ENCODE peak calls at places on chromosomes 13 and 19, in ten cellular contexts. C is foreskin fibroblast; X is B cell; Y is kidney glomerular epithelial cell; G is endothelial cell; B is caudate nucleus; U is NCI-H446; H is CD8-positive, alpha-beta T cell; N is hypothalamus; I is cardiac fibroblast. F is an unnamed sample.

GRCh38 chr13:112441226-112441625 is 65.1 kb downstream of the SPACA7 start:
- DNase-seq in H (peak; percentile 42), G (no peak), Y (no peak), I (no peak), B (no peak), X (no peak), N (no peak), C (no peak), U (no peak), F (no peak)

GRCh38 chr19:862529-863304 is 3.3 kb downstream of the CFD start:
- DNase-seq in Y (no peak), B (no peak), G (peak; percentile 56), X (peak; percentile 82), U (no peak), I (peak; percentile 39), H (peak; percentile 86), C (peak; percentile 72), N (no peak), F (no peak)

GRCh38 chr13:87981416-87981815 is 310.2 kb downstream of the SLITRK5 start:
- DNase-seq in I (no peak), G (no peak), B (no peak), H (no peak), U (no peak), C (no peak), N (no peak), X (no peak), Y (no peak), F (no peak)

GRCh38 chr13:51793570-51794273 is 10.2 kb downstream of the DHRS12 start:
- DNase-seq in G (no peak), Y (peak; percentile 61), B (no peak), I (peak; percentile 85), H (no peak), C (peak; percentile 88), N (peak; percentile 59), X (peak; percentile 76), U (no peak), F (peak; percentile 68)

GRCh38 chr13:106105153-106105552 is 430.3 kb downstream of the EFNB2 start:
- DNase-seq in I (peak; percentile 42), B (no peak), H (no peak), G (no peak), C (peak; percentile 56), N (no peak), U (no peak), Y (no peak), X (no peak), F (no peak)

GRCh38 chr19:49335071-49335783 is at the start of gene CD37:
- DNase-seq in B (no peak), H (peak; percentile 80), U (no peak), X (peak; percentile 79), C (no peak), Y (no peak), G (no peak), I (no peak), N (no peak), F (no peak)

GRCh38 chr19:53865918-53866696 is 1.6 kb upstream of the MYADM start:
- DNase-seq in Y (peak; percentile 26), I (peak; percentile 66), G (peak; percentile 73), H (peak; percentile 74), U (peak; percentile 23), X (peak; percentile 84), B (peak; percentile 63), N (peak; percentile 77), C (peak; percentile 89), F (no peak)

GRCh38 chr13:84362777-84363176 is 480.5 kb upstream of the SLITRK1 start:
- DNase-seq in H (no peak), I (peak; percentile 1), C (peak; percentile 19), G (no peak), X (no peak), N (no peak), Y (no peak), B (no peak), U (no peak), F (no peak)

GRCh38 chr13:87669379-87669978 is 1.7 kb upstream of the SLITRK5 start:
- DNase-seq in Y (peak; percentile 35), H (no peak), U (peak; percentile 34), G (no peak), I (peak; percentile 31), X (peak; percentile 10), B (no peak), C (no peak), N (no peak), F (no peak)

GRCh38 chr19:591099-591958 is 1.6 kb downstream of the HCN2 start:
- DNase-seq in H (no peak), Y (no peak), G (peak; percentile 68), I (no peak), X (no peak), C (peak; percentile 52), U (no peak), N (no peak), B (no peak), F (no peak)

GRCh38 chr19:58439576-58440554 is at the start of gene ZNF132:
- DNase-seq in C (peak; percentile 100), I (peak; percentile 100), U (peak; percentile 62), X (peak; percentile 97), N (peak; percentile 98), G (peak; percentile 42), H (peak; percentile 92), B (peak; percentile 97), Y (peak; percentile 97), F (peak; percentile 99)

GRCh38 chr13:39149896-39150295 is 111.6 kb downstream of the NHLRC3 start:
- DNase-seq in I (no peak), C (no peak), N (no peak), U (no peak), Y (no peak), G (no peak), H (no peak), B (no peak), X (no peak), F (no peak)

GRCh38 chr19:3655402-3656072 is 28.9 kb upstream of the CACTIN start:
- DNase-seq in U (peak; percentile 90), H (no peak), G (no peak), B (peak; percentile 19), I (peak; percentile 91), X (peak; percentile 38), C (peak; percentile 99), Y (no peak), N (peak; percentile 84), F (peak; percentile 84)

GRCh38 chr19:33868076-33868735 is 71.5 kb downstream of the KCTD15 start:
- DNase-seq in N (no peak), X (no peak), Y (no peak), H (no peak), B (no peak), U (no peak), G (no peak), C (peak; percentile 31), I (no peak), F (no peak)

GRCh38 chr19:2027361-2027760 is 11.8 kb upstream of the BTBD2 start:
- DNase-seq in N (no peak), Y (no peak), B (no peak), I (peak; percentile 84), H (no peak), C (peak; percentile 90), U (no peak), X (no peak), G (no peak), F (no peak)

GRCh38 chr13:80109313-80109712 is 231.6 kb downstream of the SPRY2 start:
- DNase-seq in U (no peak), I (peak; percentile 25), X (no peak), B (no peak), Y (no peak), N (no peak), G (no peak), C (peak; percentile 48), H (no peak), F (no peak)

GRCh38 chr13:50208826-50209335 is 193.6 kb downstream of the KCNRG start:
- DNase-seq in X (peak; percentile 29), U (peak; percentile 56), G (peak; percentile 38), H (no peak), B (no peak), Y (peak; percentile 85), I (peak; percentile 91), N (peak; percentile 13), C (peak; percentile 84), F (peak; percentile 75)

GRCh38 chr19:23957660-23958281 is 43.1 kb downstream of the ZNF726 start:
- DNase-seq in H (no peak), B (no peak), U (no peak), N (no peak), X (no peak), Y (peak; percentile 2), C (peak; percentile 94), I (peak; percentile 93), G (no peak), F (peak; percentile 70)

GRCh38 chr13:45851171-45851889 is at the start of gene SIAH3:
- DNase-seq in C (peak; percentile 64), N (peak; percentile 61), H (peak; percentile 58), G (no peak), X (no peak), I (peak; percentile 20), Y (peak; percentile 10), U (no peak), B (no peak), F (peak; percentile 13)

GRCh38 chr13:73141292-73141771 is 82.5 kb downstream of the KLF5 start:
- DNase-seq in C (peak; percentile 6), I (peak; percentile 14), H (no peak), G (no peak), Y (no peak), X (no peak), U (no peak), N (no peak), B (no peak), F (no peak)